ENCODE peak calls at places on chromosomes 13 and 19, in four cellular contexts. J is A549, H is HepG2, Q is K562. N is an unnamed sample.

GRCh38 chr19:7888145-7888825 is at the start of gene LRRC8E:
- DNase-seq in J (peak), H (peak), Q (peak), N (no peak)

GRCh38 chr13:28173793-28174192 is 35.4 kb downstream of the PAN3 start:
- DNase-seq in J (no peak), H (no peak), Q (no peak), N (no peak)

GRCh38 chr19:4115050-4115817 is 8.7 kb downstream of the MAP2K2 start:
- DNase-seq in J (no peak), H (no peak), Q (no peak), N (no peak)

GRCh38 chr19:41161903-41162302 is 31.1 kb upstream of the CYP2S1 start:
- DNase-seq in J (no peak), H (no peak), Q (no peak), N (peak)

GRCh38 chr13:83905641-83906040 is 23.4 kb upstream of the SLITRK1 start:
- DNase-seq in J (no peak), H (no peak), Q (no peak), N (no peak)

GRCh38 chr13:75798353-75799245 is 162.5 kb downstream of the LMO7 start:
- DNase-seq in J (no peak), H (no peak), Q (no peak), N (no peak)

GRCh38 chr19:54188224-54188871 is 1.0 kb downstream of the MBOAT7 start:
- DNase-seq in J (no peak), H (no peak), Q (peak), N (no peak)

GRCh38 chr13:113192279-113192678 is 16.2 kb downstream of the PCID2 start:
- DNase-seq in J (no peak), H (no peak), Q (no peak), N (no peak)

GRCh38 chr19:54462713-54463530 is 656 bp downstream of the LENG9 start:
- DNase-seq in J (no peak), H (peak), Q (no peak), N (peak)

GRCh38 chr19:17070912-17071311 is 4.3 kb downstream of the HAUS8 start:
- DNase-seq in J (no peak), H (no peak), Q (no peak), N (no peak)

GRCh38 chr19:4647676-4648644 is 8.6 kb downstream of the TNFAIP8L1 start:
- DNase-seq in J (no peak), H (no peak), Q (no peak), N (no peak)

GRCh38 chr19:16952046-16952445 is 63.2 kb downstream of the F2RL3 start:
- DNase-seq in J (no peak), H (no peak), Q (no peak), N (peak)

GRCh38 chr19:20923077-20923871 is at the start of gene ZNF85:
- DNase-seq in J (no peak), H (peak), Q (peak), N (peak)

GRCh38 chr13:50682966-50683365 is 160.5 kb downstream of the DLEU7 start:
- DNase-seq in J (no peak), H (no peak), Q (no peak), N (no peak)

GRCh38 chr13:98297043-98297442 is 120.0 kb upstream of the RNF113B start:
- DNase-seq in J (no peak), H (no peak), Q (no peak), N (no peak)

GRCh38 chr13:109871018-109871370 is 84.6 kb upstream of the IRS2 start:
- DNase-seq in J (no peak), H (no peak), Q (no peak), N (no peak)

GRCh38 chr19:27870293-27870692 is 1342.7 kb downstream of the UQCRFS1 start:
- DNase-seq in J (no peak), H (no peak), Q (no peak), N (no peak)

GRCh38 chr19:3932931-3933810 is at the start of gene NMRK2:
- DNase-seq in J (no peak), H (no peak), Q (peak), N (peak)

GRCh38 chr13:101490400-101491015 is 38.0 kb downstream of the ITGBL1 start:
- DNase-seq in J (no peak), H (no peak), Q (no peak), N (no peak)

GRCh38 chr19:46890423-46891170 is 29.8 kb downstream of the ARHGAP35 start:
- DNase-seq in J (peak), H (peak), Q (no peak), N (no peak)

GRCh38 chr19:43809762-43810696 is 7.8 kb upstream of the LYPD5 start:
- DNase-seq in J (peak), H (peak), Q (peak), N (no peak)

GRCh38 chr13:32234914-32235313 is 80.2 kb downstream of the ZAR1L start:
- DNase-seq in J (no peak), H (no peak), Q (no peak), N (no peak)

GRCh38 chr19:52297601-52298358 is 811 bp downstream of the ZNF480 start:
- DNase-seq in J (no peak), H (no peak), Q (no peak), N (no peak)

GRCh38 chr13:106533940-106534843 is 1.3 kb downstream of the EFNB2 start:
- DNase-seq in J (no peak), H (no peak), Q (no peak), N (peak)

GRCh38 chr13:20134732-20135131 is 26.1 kb downstream of the GJA3 start:
- DNase-seq in J (no peak), H (no peak), Q (no peak), N (no peak)

GRCh38 chr19:33090179-33090578 is 9.2 kb downstream of the GPATCH1 start:
- DNase-seq in J (no peak), H (no peak), Q (no peak), N (no peak)

GRCh38 chr13:33218020-33218419 is 67.5 kb downstream of the STARD13 start:
- DNase-seq in J (peak), H (peak), Q (no peak), N (no peak)

GRCh38 chr13:36193151-36193855 is 21.1 kb downstream of the SOHLH2 start:
- DNase-seq in J (no peak), H (no peak), Q (no peak), N (no peak)

GRCh38 chr19:18517606-18518005 is 4.3 kb downstream of the ELL start:
- DNase-seq in J (no peak), H (no peak), Q (no peak), N (no peak)
- TF ChIP-seq PHF8 in J (no peak), H (no peak), Q (no peak), N (no peak)

GRCh38 chr13:30418886-30419459 is 3.3 kb upstream of the UBE2L5 start:
- DNase-seq in J (no peak), H (no peak), Q (no peak), N (no peak)
- TF ChIP-seq PHF8 in J (no peak), H (no peak), Q (no peak), N (no peak)

GRCh38 chr13:45280751-45281634 is 60.0 kb downstream of the TPT1 start:
- DNase-seq in J (peak), H (peak), Q (peak), N (peak)

GRCh38 chr13:45276887-45277286 is 64.1 kb downstream of the TPT1 start:
- DNase-seq in J (no peak), H (no peak), Q (no peak), N (no peak)

GRCh38 chr13:45282994-45283393 is 58.0 kb downstream of the TPT1 start:
- DNase-seq in J (no peak), H (no peak), Q (no peak), N (no peak)

GRCh38 chr13:45278096-45278645 is 62.8 kb downstream of the TPT1 start:
- DNase-seq in J (no peak), H (no peak), Q (no peak), N (no peak)
- TF ChIP-seq PHF8 in J (no peak), H (no peak), Q (no peak), N (no peak)

GRCh38 chr19:57648336-57649003 is 15.5 kb downstream of the ZNF211 start:
- DNase-seq in J (no peak), H (no peak), Q (no peak), N (no peak)
- TF ChIP-seq PHF8 in J (no peak), H (no peak), Q (no peak), N (no peak)

GRCh38 chr13:52353116-52353718 is 52.8 kb downstream of the THSD1 start:
- DNase-seq in J (no peak), H (no peak), Q (no peak), N (no peak)
- TF ChIP-seq PHF8 in J (no peak), H (no peak), Q (no peak), N (no peak)

GRCh38 chr13:43264460-43264859 is 241.1 kb downstream of the DNAJC15 start:
- DNase-seq in J (no peak), H (no peak), Q (no peak), N (no peak)
- TF ChIP-seq PHF8 in J (no peak), H (no peak), Q (no peak), N (no peak)